ENCODE peak calls at places on chromosomes 5 and 9, in four cellular contexts. W, P, V and M are unnamed samples.

GRCh38 chr5:31638286-31638685 is 645 bp upstream of the PDZD2 start:
- DNase-seq in W (no peak), P (no peak), V (no peak), M (no peak)

GRCh38 chr5:108148715-108149139 is 233.2 kb downstream of the FBXL17 start:
- DNase-seq in W (no peak), P (peak; percentile 35), V (peak; percentile 42), M (no peak)

GRCh38 chr5:133904641-133905040 is 63.8 kb downstream of the C5orf15 start:
- DNase-seq in W (no peak), P (no peak), V (no peak), M (no peak)

GRCh38 chr9:84170521-84171141 is 169.9 kb downstream of the SLC28A3 start:
- DNase-seq in W (peak; percentile 50), P (peak; percentile 98), V (peak; percentile 74), M (no peak)

GRCh38 chr9:80707120-80707519 is 982.2 kb downstream of the TLE1 start:
- DNase-seq in W (no peak), P (peak; percentile 51), V (no peak), M (no peak)

GRCh38 chr5:82406200-82406773 is 128.1 kb upstream of the RPS23 start:
- DNase-seq in W (no peak), P (peak; percentile 68), V (peak; percentile 69), M (no peak)

GRCh38 chr9:6759114-6759977 is 1.6 kb downstream of the KDM4C start:
- DNase-seq in W (no peak), P (peak; percentile 82), V (no peak), M (no peak)

GRCh38 chr9:36963356-36963755 is 70.7 kb downstream of the PAX5 start:
- DNase-seq in W (peak; percentile 14), P (no peak), V (no peak), M (peak; percentile 41)

GRCh38 chr5:74673011-74673790 is 11.8 kb upstream of the HEXB start:
- DNase-seq in W (no peak), P (peak; percentile 67), V (peak; percentile 35), M (no peak)

GRCh38 chr9:73200694-73201432 is 49.2 kb downstream of the ANXA1 start:
- DNase-seq in W (no peak), P (peak; percentile 23), V (peak; percentile 42), M (no peak)

GRCh38 chr9:78298046-78298511 is 1.2 kb downstream of the PSAT1 start:
- DNase-seq in W (no peak), P (no peak), V (peak; percentile 55), M (no peak)

GRCh38 chr5:129445379-129445778 is 14.7 kb upstream of the ADAMTS19 start:
- DNase-seq in W (no peak), P (no peak), V (no peak), M (no peak)

GRCh38 chr9:137475666-137476065 is 16.5 kb upstream of the NSMF start:
- DNase-seq in W (no peak), P (no peak), V (no peak), M (no peak)

GRCh38 chr5:157282150-157282549 is 16.2 kb downstream of the CYFIP2 start:
- DNase-seq in W (no peak), P (no peak), V (no peak), M (no peak)

GRCh38 chr5:141534492-141535213 is 45.8 kb downstream of the PCDHGC5 start:
- DNase-seq in W (no peak), P (no peak), V (no peak), M (no peak)

GRCh38 chr9:80648336-80648735 is 1041.0 kb downstream of the TLE1 start:
- DNase-seq in W (no peak), P (peak; percentile 78), V (peak; percentile 14), M (no peak)

GRCh38 chr9:122347348-122348287 is 23.2 kb upstream of the PTGS1 start:
- DNase-seq in W (no peak), P (no peak), V (peak; percentile 60), M (no peak)

GRCh38 chr5:149422429-149423286 is 43.6 kb upstream of the IL17B start:
- DNase-seq in W (peak; percentile 70), P (peak; percentile 95), V (peak; percentile 83), M (no peak)

GRCh38 chr9:115604831-115605483 is 487.0 kb upstream of the TNC start:
- DNase-seq in W (no peak), P (peak; percentile 98), V (no peak), M (no peak)

GRCh38 chr5:77431286-77431685 is 60.8 kb downstream of the WDR41 start:
- DNase-seq in W (no peak), P (peak; percentile 72), V (no peak), M (no peak)

GRCh38 chr5:36575367-36575781 is 31.0 kb upstream of the SLC1A3 start:
- DNase-seq in W (no peak), P (peak; percentile 15), V (no peak), M (no peak)

GRCh38 chr9:94586316-94586715 is 7.3 kb downstream of the FBP2 start:
- DNase-seq in W (no peak), P (no peak), V (no peak), M (no peak)

GRCh38 chr9:120985759-120986353 is 59.3 kb upstream of the TRAF1 start:
- DNase-seq in W (no peak), P (peak; percentile 79), V (peak; percentile 85), M (no peak)

GRCh38 chr9:128118971-128119665 is 8.4 kb downstream of the PTGES2 start:
- DNase-seq in W (peak; percentile 23), P (no peak), V (no peak), M (no peak)

GRCh38 chr5:179124853-179125788 is 64.9 kb downstream of the ZNF354C start:
- DNase-seq in W (peak; percentile 16), P (no peak), V (no peak), M (no peak)

GRCh38 chr5:124746252-124746915 is at the start of gene ZNF608:
- DNase-seq in W (no peak), P (peak; percentile 78), V (peak; percentile 75), M (no peak)

GRCh38 chr9:69981686-69982450 is 61.8 kb upstream of the MAMDC2 start:
- DNase-seq in W (no peak), P (peak; percentile 77), V (peak; percentile 36), M (no peak)

GRCh38 chr5:143248822-143249579 is 154.5 kb downstream of the NR3C1 start:
- DNase-seq in W (no peak), P (peak; percentile 91), V (no peak), M (no peak)

GRCh38 chr9:15272377-15272928 is 34.6 kb downstream of the TTC39B start:
- DNase-seq in W (no peak), P (no peak), V (no peak), M (no peak)

GRCh38 chr9:89734561-89734960 is 129.7 kb downstream of the GADD45G start:
- DNase-seq in W (no peak), P (no peak), V (no peak), M (no peak)

GRCh38 chr9:20478780-20479179 is 143.5 kb downstream of the MLLT3 start:
- DNase-seq in W (no peak), P (no peak), V (no peak), M (no peak)

GRCh38 chr5:125683669-125684068 is 739.5 kb upstream of the GRAMD2B start:
- DNase-seq in W (no peak), P (peak; percentile 12), V (no peak), M (no peak)

GRCh38 chr9:113580041-113580953 is 116.8 kb downstream of the RGS3 start:
- DNase-seq in W (no peak), P (peak; percentile 35), V (no peak), M (no peak)

GRCh38 chr5:143309661-143310431 is 93.6 kb downstream of the NR3C1 start:
- DNase-seq in W (no peak), P (peak; percentile 77), V (no peak), M (no peak)

GRCh38 chr5:176550275-176550831 is 1.2 kb downstream of the CDHR2 start:
- DNase-seq in W (no peak), P (no peak), V (no peak), M (no peak)
- H2BK15ac ChIP-seq in W (no peak overlapping the region), P (no peak overlapping the region), V (no peak overlapping the region), M (no peak overlapping the region)

DNA sequence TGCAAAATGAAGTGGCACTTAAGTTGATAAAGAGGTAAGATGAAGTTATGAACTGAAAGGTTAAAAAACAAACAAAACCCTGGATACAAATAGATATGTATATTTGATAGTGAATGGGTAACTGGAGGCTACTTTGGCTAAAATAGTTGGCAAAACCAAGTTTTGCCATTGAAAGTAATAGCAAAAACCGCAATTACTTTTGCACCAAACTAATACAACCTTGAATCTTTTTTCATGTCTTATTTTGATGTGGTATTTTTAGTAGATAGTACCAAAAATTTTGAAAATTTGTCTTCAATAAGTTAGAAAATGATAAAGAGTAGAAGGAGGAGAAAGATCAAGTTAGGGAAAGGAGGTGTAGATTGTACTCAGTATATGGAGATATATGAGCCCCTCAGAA is 47.9 kb upstream of the PLCXD3 start:
- DNase-seq in W (no peak), P (no peak), V (no peak), M (no peak)
- H3K56ac ChIP-seq in W (no peak overlapping the region), P (no peak overlapping the region), V (no peak overlapping the region), M (no peak overlapping the region)

DNA sequence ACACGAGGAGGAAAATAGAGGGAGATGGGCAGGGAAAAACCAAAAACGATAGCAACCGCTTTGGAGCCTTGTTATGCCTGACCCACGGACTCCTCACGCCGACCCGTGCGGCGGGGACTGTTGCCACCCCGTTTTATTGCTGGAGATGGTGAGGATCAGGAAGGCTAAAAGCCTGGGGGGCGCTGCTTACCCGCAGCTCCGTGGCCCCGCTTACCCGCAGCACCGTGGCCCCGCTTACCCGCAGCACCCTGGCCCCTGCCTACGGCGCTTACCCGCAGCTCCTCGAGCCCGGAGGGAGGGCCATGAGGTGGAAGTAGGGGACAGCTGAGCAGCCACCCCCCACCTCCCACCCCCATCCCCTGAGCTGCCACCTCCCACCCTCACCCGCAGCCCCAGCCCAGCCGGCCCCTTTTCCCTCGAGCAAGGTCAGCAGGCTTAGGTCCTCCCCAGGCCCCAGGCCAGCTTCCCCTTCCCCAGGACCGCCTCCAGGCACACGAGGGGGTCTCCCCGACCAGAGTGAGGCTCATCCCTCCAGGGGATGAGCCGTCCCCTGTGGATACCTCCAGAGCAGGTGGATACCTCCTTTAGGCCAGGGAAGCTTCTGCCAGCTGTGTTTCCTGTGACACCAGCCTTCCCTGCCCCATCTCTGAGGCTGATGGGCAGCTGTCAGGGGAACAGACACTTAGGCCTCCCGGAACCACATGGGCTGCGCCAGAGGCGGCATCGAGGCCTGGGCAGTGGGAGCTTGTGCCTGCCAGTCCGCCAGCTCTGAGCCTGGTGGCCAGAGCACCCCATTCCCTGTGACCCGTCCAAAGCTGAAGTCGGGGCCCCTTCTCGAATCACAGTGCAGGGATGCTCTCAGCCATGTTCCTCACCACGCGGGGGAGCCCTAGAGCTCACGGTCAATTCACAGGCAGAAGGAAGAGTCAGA is 92.3 kb downstream of the LMX1B start:
- DNase-seq in W (peak; percentile 81), P (peak; percentile 11), V (peak; percentile 62), M (peak; percentile 54)
- H2BK15ac ChIP-seq in W (no peak overlapping the region), P (no peak overlapping the region), V (no peak overlapping the region), M (peak overlapping the region; percentile 99)

GRCh38 chr9:11257992-11258391 is 645.2 kb upstream of the PTPRD start:
- DNase-seq in W (no peak), P (no peak), V (peak; percentile 35), M (no peak)
- H3K56ac ChIP-seq in W (no peak overlapping the region), P (no peak overlapping the region), V (no peak overlapping the region), M (no peak overlapping the region)

GRCh38 chr5:56025303-56025885 is 30.6 kb upstream of the IL6ST start:
- DNase-seq in W (no peak), P (peak; percentile 21), V (no peak), M (no peak)
- H2BK15ac ChIP-seq in W (no peak overlapping the region), P (peak overlapping the region; percentile 31), V (no peak overlapping the region), M (no peak overlapping the region)

GRCh38 chr5:66517361-66517760 is 78.8 kb upstream of the MAST4 start:
- DNase-seq in W (no peak), P (no peak), V (no peak), M (no peak)
- H3K56ac ChIP-seq in W (no peak overlapping the region), P (no peak overlapping the region), V (no peak overlapping the region), M (no peak overlapping the region)

GRCh38 chr5:172999974-173000373 is 16.4 kb downstream of the ATP6V0E1 start:
- DNase-seq in W (no peak), P (no peak), V (no peak), M (no peak)
- H2BK15ac ChIP-seq in W (no peak overlapping the region), P (no peak overlapping the region), V (no peak overlapping the region), M (no peak overlapping the region)